ENCODE peak calls at places on chromosomes 7 and 10, in eight cellular contexts. H, N, G, L, M, Y, W and P are unnamed samples.

GRCh38 chr7:117091721-117092120 is 138.4 kb downstream of the ST7 start:
- DNase-seq in Y (no peak), H (no peak), G (no peak), L (no peak), N (no peak), W (no peak), M (no peak), P (no peak)

GRCh38 chr7:12638851-12639467 is 48.5 kb upstream of the ARL4A start:
- DNase-seq in L (no peak), W (peak), H (no peak), N (no peak), M (no peak), Y (peak), G (no peak), P (peak)

GRCh38 chr10:97270523-97271154 is 21.8 kb downstream of the ARHGAP19 start:
- DNase-seq in G (no peak), W (peak), N (no peak), M (no peak), Y (peak), L (no peak), H (no peak), P (peak)

GRCh38 chr7:74612015-74612829 is 45.3 kb upstream of the GTF2I start:
- DNase-seq in Y (no peak), M (peak), L (no peak), N (peak), H (no peak), G (no peak), W (peak), P (peak)

GRCh38 chr10:33542747-33543505 is 208.5 kb upstream of the NRP1 start:
- DNase-seq in Y (peak), L (no peak), M (no peak), H (no peak), N (no peak), W (peak), G (no peak), P (peak)

GRCh38 chr7:73340514-73340913 is 12.6 kb downstream of the FKBP6 start:
- DNase-seq in H (no peak), L (no peak), Y (no peak), N (no peak), G (no peak), W (no peak), M (no peak), P (no peak)

GRCh38 chr10:70649526-70649925 is 22.8 kb upstream of the ADAMTS14 start:
- DNase-seq in N (no peak), L (no peak), H (no peak), Y (peak), W (peak), G (no peak), M (no peak), P (peak)

GRCh38 chr10:13340626-13341370 is 7.3 kb downstream of the SEPHS1 start:
- DNase-seq in M (no peak), Y (no peak), N (no peak), G (no peak), H (no peak), W (no peak), L (no peak), P (no peak)

GRCh38 chr7:89054364-89054763 is 258.8 kb upstream of the TEX47 start:
- DNase-seq in N (no peak), G (no peak), L (no peak), Y (no peak), W (no peak), H (no peak), M (no peak), P (no peak)

GRCh38 chr7:22561356-22561755 is 61.4 kb upstream of the STEAP1B start:
- DNase-seq in L (peak), G (peak), N (peak), M (peak), H (peak), Y (peak), W (peak), P (peak)

GRCh38 chr10:42149027-42149700 is 489.2 kb downstream of the ZNF33B start:
- DNase-seq in G (no peak), Y (peak), L (peak), H (no peak), W (no peak), M (no peak), N (peak), P (no peak)

GRCh38 chr7:83032195-83032594 is 130.5 kb downstream of the PCLO start:
- DNase-seq in M (no peak), Y (no peak), W (no peak), G (no peak), L (no peak), N (no peak), H (no peak), P (no peak)

GRCh38 chr7:80493121-80493849 is 18.6 kb downstream of the GNAT3 start:
- DNase-seq in W (no peak), L (no peak), N (no peak), G (no peak), H (no peak), M (no peak), Y (peak), P (no peak)

GRCh38 chr7:48511021-48511579 is 339.8 kb downstream of the ABCA13 start:
- DNase-seq in L (no peak), M (no peak), Y (no peak), N (no peak), G (no peak), W (no peak), H (no peak), P (no peak)

GRCh38 chr7:21422747-21423146 is 5.1 kb upstream of the SP4 start:
- DNase-seq in M (no peak), G (no peak), W (no peak), H (no peak), Y (no peak), L (no peak), N (no peak), P (no peak)

GRCh38 chr10:86439544-86439943 is 72.9 kb upstream of the GRID1 start:
- DNase-seq in N (peak), W (peak), L (peak), H (peak), Y (peak), G (no peak), M (peak), P (peak)

GRCh38 chr7:30177186-30177585 is 42.4 kb downstream of the MTURN start:
- DNase-seq in N (peak), L (no peak), M (no peak), W (no peak), G (no peak), H (no peak), Y (no peak), P (no peak)

GRCh38 chr7:155219154-155219531 is 78.5 kb upstream of the INSIG1 start:
- DNase-seq in G (no peak), Y (no peak), L (no peak), W (no peak), M (no peak), H (no peak), N (peak), P (no peak)

GRCh38 chr7:67823345-67823744 is 826.7 kb downstream of the TYW1 start:
- DNase-seq in L (no peak), Y (peak), G (no peak), N (no peak), W (peak), H (no peak), M (no peak), P (no peak)

GRCh38 chr10:978826-979421 is 9.3 kb upstream of the GTPBP4 start:
- DNase-seq in W (no peak), L (no peak), N (no peak), G (no peak), H (no peak), Y (peak), M (no peak), P (peak)

GRCh38 chr10:78296794-78297193 is 263.1 kb downstream of the RPS24 start:
- DNase-seq in Y (no peak), H (no peak), G (no peak), L (no peak), M (no peak), W (no peak), N (no peak), P (no peak)

GRCh38 chr10:124281666-124282065 is 137.1 kb downstream of the OAT start:
- DNase-seq in N (no peak), L (no peak), G (no peak), M (no peak), W (no peak), Y (no peak), H (no peak), P (no peak)

GRCh38 chr10:53107711-53108110 is 335.1 kb upstream of the MBL2 start:
- DNase-seq in Y (no peak), H (no peak), G (no peak), L (no peak), W (no peak), N (no peak), M (no peak), P (no peak)

GRCh38 chr10:49360271-49361177 is 35.4 kb downstream of the DRGX start:
- DNase-seq in L (no peak), G (no peak), M (no peak), W (no peak), Y (no peak), H (no peak), N (peak), P (peak)

GRCh38 chr7:151665363-151665762 is 145.7 kb upstream of the RHEB start:
- DNase-seq in H (no peak), Y (peak), W (peak), M (no peak), L (peak), N (peak), G (no peak), P (peak)

GRCh38 chr7:23349484-23350157 is 50.5 kb downstream of the MALSU1 start:
- DNase-seq in Y (peak), H (no peak), L (no peak), M (no peak), W (peak), N (no peak), G (no peak), P (peak)

GRCh38 chr10:18109471-18109870 is 30.8 kb upstream of the CACNB2 start:
- DNase-seq in L (no peak), Y (no peak), H (no peak), N (no peak), W (no peak), M (no peak), G (no peak), P (no peak)

GRCh38 chr7:29914180-29914579 is 75.4 kb downstream of the SCRN1 start:
- DNase-seq in M (no peak), Y (no peak), N (no peak), L (no peak), G (no peak), H (no peak), W (no peak), P (no peak)

GRCh38 chr7:132275811-132276210 is 300.5 kb downstream of the PLXNA4 start:
- DNase-seq in G (no peak), M (no peak), Y (no peak), H (no peak), W (no peak), N (no peak), L (no peak), P (no peak)

GRCh38 chr10:132509506-132510173 is 27.9 kb upstream of the INPP5A start:
- DNase-seq in M (no peak), G (no peak), Y (no peak), L (no peak), H (no peak), N (peak), W (no peak), P (no peak)

GRCh38 chr10:55979203-55979602 is 381.9 kb downstream of the ZWINT start:
- DNase-seq in Y (no peak), H (no peak), M (no peak), G (peak), L (no peak), N (no peak), W (no peak), P (no peak)

GRCh38 chr10:12483996-12484944 is 134.9 kb downstream of the CAMK1D start:
- DNase-seq in Y (no peak), L (no peak), H (peak), M (no peak), G (no peak), N (no peak), W (no peak), P (no peak)

GRCh38 chr10:11824376-11824775 is 1.2 kb downstream of the PROSER2 start:
- DNase-seq in N (no peak), M (no peak), G (no peak), L (no peak), H (no peak), W (peak), Y (peak), P (no peak)

GRCh38 chr10:113108180-113108835 is 158.3 kb downstream of the TCF7L2 start:
- DNase-seq in N (peak), G (peak), L (no peak), M (no peak), Y (no peak), H (peak), W (no peak), P (peak)

GRCh38 chr7:69907720-69908119 is 309.4 kb downstream of the AUTS2 start:
- DNase-seq in L (no peak), G (no peak), H (peak), M (no peak), W (no peak), N (no peak), Y (no peak), P (no peak)

GRCh38 chr7:151238190-151238810 is 6.0 kb downstream of the CHPF2 start:
- DNase-seq in L (no peak), W (no peak), G (no peak), Y (no peak), M (no peak), H (no peak), N (peak), P (no peak)

GRCh38 chr7:140542226-140542625 is 62.9 kb upstream of the MKRN1 start:
- DNase-seq in M (no peak), H (no peak), L (peak), W (peak), Y (peak), G (no peak), N (no peak), P (peak)

GRCh38 chr7:142303650-142304049 is 45.8 kb upstream of the PRSS58 start:
- DNase-seq in M (no peak), G (no peak), W (no peak), H (no peak), L (no peak), Y (peak), N (no peak), P (peak)

GRCh38 chr7:13197501-13197900 is 510.1 kb downstream of the ARL4A start:
- DNase-seq in Y (peak), L (no peak), M (no peak), G (no peak), N (no peak), W (peak), H (no peak), P (peak)

GRCh38 chr7:85806321-85806720 is 619.5 kb upstream of the SEMA3D start:
- DNase-seq in Y (no peak), G (no peak), H (no peak), N (no peak), M (no peak), L (no peak), W (no peak), P (no peak)
- TF ChIP-seq CTCF in Y (peak), G (peak), H (no peak), N (no peak), M (no peak), L (no peak), W (no peak), P (no peak)

GRCh38 chr10:93913706-93914105 is 19.9 kb downstream of the SLC35G1 start:
- DNase-seq in L (no peak), W (no peak), Y (no peak), N (no peak), G (no peak), H (no peak), M (no peak), P (no peak)

GRCh38 chr10:93917064-93917391 is 23.2 kb downstream of the SLC35G1 start:
- DNase-seq in N (no peak), Y (no peak), G (no peak), W (no peak), H (peak), M (no peak), L (no peak), P (no peak)

GRCh38 chr10:93917814-93918213 is 24.0 kb downstream of the SLC35G1 start:
- DNase-seq in Y (no peak), M (no peak), L (no peak), G (no peak), W (no peak), H (no peak), N (no peak), P (no peak)

GRCh38 chr10:93915603-93916002 is 21.8 kb downstream of the SLC35G1 start:
- DNase-seq in W (no peak), Y (no peak), L (no peak), H (no peak), N (no peak), G (no peak), M (no peak), P (no peak)

DNA sequence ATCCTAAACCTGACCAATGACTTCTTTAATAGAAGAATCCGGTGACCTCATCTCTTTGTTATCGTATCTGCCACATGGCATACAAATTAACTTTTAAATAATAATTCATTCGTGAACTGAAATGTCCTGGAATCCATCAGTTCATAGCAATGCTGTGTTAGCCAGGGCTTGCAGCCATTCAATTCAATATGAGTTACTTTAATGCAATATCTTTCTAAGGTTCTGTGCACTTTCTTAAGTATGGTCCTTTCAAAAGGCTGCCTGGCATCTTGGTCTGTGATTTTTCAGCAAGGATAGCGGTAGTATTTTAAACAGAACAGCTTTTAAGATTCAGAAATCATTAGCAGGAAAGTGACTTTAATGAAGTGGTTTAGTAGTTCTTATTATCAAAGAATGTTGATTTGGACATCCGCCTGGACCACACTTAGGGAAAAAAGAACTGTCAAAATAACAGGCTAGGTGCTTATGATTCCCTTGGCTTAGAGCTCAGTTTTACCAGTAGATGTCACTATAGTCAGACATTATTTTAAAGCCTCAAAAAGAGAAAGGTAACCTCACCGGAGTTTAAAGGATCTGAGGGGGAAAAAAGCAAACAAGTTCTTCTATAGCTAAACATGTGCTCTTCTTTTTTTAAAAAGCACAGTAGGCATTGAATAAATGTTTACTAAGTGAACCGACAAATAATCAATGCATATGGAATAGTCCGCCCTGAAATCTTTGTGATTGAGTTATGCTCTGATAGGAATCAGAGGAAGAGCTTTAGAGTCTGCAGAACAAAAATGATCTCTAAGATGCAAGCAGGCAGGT is 22.7 kb downstream of the SLC35G1 start:
- DNase-seq in L (no peak), M (no peak), Y (peak), H (no peak), G (no peak), W (peak), N (no peak), P (peak)
- TF ChIP-seq CTCF in L (peak), M (peak), Y (peak), H (peak), G (peak), W (peak), N (no peak), P (peak)

DNA sequence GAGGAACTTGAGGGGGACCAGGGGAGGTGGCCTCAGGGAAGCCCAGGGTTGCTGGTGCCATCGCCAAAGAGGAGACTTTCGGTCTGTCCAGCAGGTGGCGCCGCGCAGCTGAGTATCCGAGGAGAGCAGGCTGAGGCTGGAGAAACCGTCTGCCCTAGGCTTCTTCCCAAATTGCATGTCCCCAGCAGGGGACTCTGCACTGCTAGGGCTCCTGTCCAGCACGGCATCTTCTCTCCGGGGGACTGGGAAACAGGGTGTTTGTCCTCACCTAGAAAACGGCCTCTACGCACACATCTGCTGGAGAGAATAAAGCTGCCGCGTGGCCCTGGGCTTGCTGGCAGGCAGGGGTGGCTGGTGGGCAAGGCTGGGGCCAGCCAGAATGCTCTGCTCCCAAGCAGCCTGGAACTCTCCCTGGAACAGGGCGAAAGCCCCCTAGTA is 161.9 kb downstream of the SH2D4B start:
- DNase-seq in L (peak), W (peak), Y (peak), H (peak), M (peak), N (peak), G (peak), P (peak)
- TF ChIP-seq CTCF in L (peak), W (peak), Y (peak), H (peak), M (peak), N (no peak), G (peak), P (peak)

DNA sequence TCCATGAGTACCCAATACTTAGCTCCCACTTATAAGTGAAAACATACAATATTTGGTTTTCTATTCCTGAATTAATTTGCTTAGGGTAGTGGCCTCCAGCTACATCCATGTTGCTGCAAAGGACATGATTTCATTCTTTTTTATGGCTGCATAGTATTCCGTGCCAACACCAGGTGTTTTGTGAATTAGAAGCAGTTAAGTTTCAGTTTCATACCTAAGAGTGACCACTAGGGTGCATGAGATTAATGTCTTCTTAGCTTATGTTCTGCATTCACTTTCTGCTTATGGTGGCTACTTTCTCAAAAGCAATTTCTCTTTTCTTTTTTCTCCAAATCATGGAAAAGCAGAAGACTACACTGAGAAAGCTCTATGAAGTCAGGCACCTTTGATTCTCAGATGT is 65.1 kb upstream of the VSTM2A start:
- DNase-seq in M (no peak), Y (peak), N (no peak), L (no peak), H (no peak), G (no peak), W (no peak), P (peak)
- TF ChIP-seq CTCF in M (no peak), Y (peak), N (no peak), L (no peak), H (no peak), G (no peak), W (no peak), P (no peak)

DNA sequence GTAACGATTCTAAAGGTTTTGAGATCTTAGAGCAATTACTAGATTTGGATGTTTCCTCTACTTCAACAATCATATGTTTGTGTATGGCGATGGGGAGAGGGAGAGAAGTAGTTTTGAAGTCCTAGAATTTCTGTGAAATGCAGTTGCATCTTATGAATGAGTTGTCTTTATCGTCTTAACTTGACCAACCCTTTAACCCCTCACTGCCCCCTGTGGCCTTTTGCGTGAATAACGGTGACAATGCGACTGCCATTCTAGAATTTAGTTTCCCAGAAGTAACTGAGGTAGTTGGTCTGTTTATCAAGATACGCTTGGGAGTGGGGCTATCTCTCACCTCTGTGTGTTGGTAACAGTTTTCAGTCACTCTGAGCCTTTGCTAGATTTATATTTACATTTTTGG is 204.6 kb downstream of the HDAC9 start:
- DNase-seq in N (no peak), Y (peak), G (no peak), H (no peak), M (no peak), W (no peak), L (no peak), P (peak)
- TF ChIP-seq CTCF in N (no peak), Y (peak), G (peak), H (no peak), M (no peak), W (no peak), L (no peak), P (peak)

GRCh38 chr7:118245267-118246040 is 20.9 kb downstream of the ANKRD7 start:
- DNase-seq in G (no peak), M (no peak), W (no peak), Y (no peak), N (no peak), L (no peak), H (no peak), P (no peak)

GRCh38 chr7:118252087-118252486 is 27.6 kb downstream of the ANKRD7 start:
- DNase-seq in Y (no peak), W (no peak), N (no peak), G (no peak), M (no peak), H (no peak), L (no peak), P (no peak)

GRCh38 chr7:118250860-118251494 is 26.5 kb downstream of the ANKRD7 start:
- DNase-seq in Y (no peak), M (no peak), L (no peak), W (peak), N (no peak), H (no peak), G (no peak), P (no peak)
- TF ChIP-seq CTCF in Y (peak), M (no peak), L (no peak), W (peak), N (no peak), H (no peak), G (no peak), P (no peak)